ENCODE peak calls at places on chromosomes 1 and 21, in four cellular contexts. One of them, this sample, is unnamed.

GRCh38 chr1:33332357-33332789 is 11.5 kb upstream of the A3GALT2 start:
- DNase-seq in H1: no peak
- DNase-seq in HepG2: no peak
- DNase-seq in GM12878: no peak
- DNase-seq in this sample: no peak

GRCh38 chr1:57162607-57163235 is 196.9 kb upstream of the C8B start:
- DNase-seq in H1: no peak
- DNase-seq in HepG2: no peak
- DNase-seq in GM12878: no peak
- DNase-seq in this sample: no peak

GRCh38 chr1:66351474-66351873 is 182.5 kb upstream of the SGIP1 start:
- DNase-seq in GM12878: no peak
- DNase-seq in H1: no peak
- DNase-seq in HepG2: no peak
- DNase-seq in this sample: no peak

GRCh38 chr1:87615917-87616316 is 287.2 kb downstream of the LMO4 start:
- DNase-seq in GM12878: no peak
- DNase-seq in H1: no peak
- DNase-seq in HepG2: no peak
- DNase-seq in this sample: no peak

GRCh38 chr1:58515794-58516401 is 30.6 kb downstream of the OMA1 start:
- DNase-seq in GM12878: peak
- DNase-seq in H1: peak
- DNase-seq in HepG2: peak
- DNase-seq in this sample: peak

GRCh38 chr21:44711327-44712202 is at the start of gene TSPEAR:
- DNase-seq in H1: no peak
- DNase-seq in GM12878: no peak
- DNase-seq in HepG2: no peak
- DNase-seq in this sample: peak

GRCh38 chr1:39427912-39428311 is 63.5 kb upstream of the BMP8A start:
- DNase-seq in GM12878: no peak
- DNase-seq in H1: no peak
- DNase-seq in HepG2: no peak
- DNase-seq in this sample: no peak

GRCh38 chr1:90731382-90732050 is 14.4 kb upstream of the BARHL2 start:
- DNase-seq in H1: no peak
- DNase-seq in GM12878: no peak
- DNase-seq in HepG2: no peak
- DNase-seq in this sample: no peak

GRCh38 chr1:223248787-223249175 is 105.7 kb upstream of the TLR5 start:
- DNase-seq in HepG2: no peak
- DNase-seq in GM12878: no peak
- DNase-seq in H1: no peak
- DNase-seq in this sample: no peak

GRCh38 chr1:119537979-119538378 is 31.0 kb downstream of the HSD3B1 start:
- DNase-seq in HepG2: no peak
- DNase-seq in GM12878: no peak
- DNase-seq in H1: no peak
- DNase-seq in this sample: no peak

GRCh38 chr1:4603317-4604110 is 50.9 kb upstream of the AJAP1 start:
- DNase-seq in GM12878: no peak
- DNase-seq in H1: no peak
- DNase-seq in HepG2: no peak
- DNase-seq in this sample: no peak

GRCh38 chr1:164768045-164768402 is 209.0 kb downstream of the PBX1 start:
- DNase-seq in HepG2: no peak
- DNase-seq in GM12878: no peak
- DNase-seq in H1: no peak
- DNase-seq in this sample: no peak

GRCh38 chr21:42373181-42373907 is 7.0 kb upstream of the TFF1 start:
- DNase-seq in H1: no peak
- DNase-seq in HepG2: no peak
- DNase-seq in GM12878: no peak
- DNase-seq in this sample: no peak

GRCh38 chr1:209835782-209836298 is 8.1 kb downstream of the UTP25 start:
- DNase-seq in GM12878: no peak
- DNase-seq in HepG2: no peak
- DNase-seq in H1: no peak
- DNase-seq in this sample: no peak

GRCh38 chr1:68210027-68210426 is 22.3 kb downstream of the WLS start:
- DNase-seq in HepG2: no peak
- DNase-seq in H1: no peak
- DNase-seq in GM12878: no peak
- DNase-seq in this sample: no peak

GRCh38 chr1:203871114-203871875 is 9.9 kb downstream of the SNRPE start:
- DNase-seq in GM12878: no peak
- DNase-seq in HepG2: peak
- DNase-seq in H1: peak
- DNase-seq in this sample: peak

GRCh38 chr21:26127918-26128317 is 42.7 kb downstream of the APP start:
- DNase-seq in GM12878: no peak
- DNase-seq in HepG2: no peak
- DNase-seq in H1: no peak
- DNase-seq in this sample: no peak

GRCh38 chr1:44634790-44635189 is 39.5 kb downstream of the TMEM53 start:
- DNase-seq in HepG2: no peak
- DNase-seq in H1: no peak
- DNase-seq in GM12878: no peak
- DNase-seq in this sample: no peak

GRCh38 chr1:44636067-44636466 is 38.2 kb downstream of the TMEM53 start:
- DNase-seq in HepG2: no peak
- DNase-seq in GM12878: no peak
- DNase-seq in H1: no peak
- DNase-seq in this sample: no peak

GRCh38 chr1:44637590-44638411 is 36.5 kb downstream of the TMEM53 start:
- DNase-seq in H1: no peak
- DNase-seq in GM12878: no peak
- DNase-seq in HepG2: no peak
- DNase-seq in this sample: no peak

GRCh38 chr1:44635439-44635838 is 38.8 kb downstream of the TMEM53 start:
- DNase-seq in HepG2: no peak
- DNase-seq in GM12878: no peak
- DNase-seq in H1: no peak
- DNase-seq in this sample: no peak

DNA sequence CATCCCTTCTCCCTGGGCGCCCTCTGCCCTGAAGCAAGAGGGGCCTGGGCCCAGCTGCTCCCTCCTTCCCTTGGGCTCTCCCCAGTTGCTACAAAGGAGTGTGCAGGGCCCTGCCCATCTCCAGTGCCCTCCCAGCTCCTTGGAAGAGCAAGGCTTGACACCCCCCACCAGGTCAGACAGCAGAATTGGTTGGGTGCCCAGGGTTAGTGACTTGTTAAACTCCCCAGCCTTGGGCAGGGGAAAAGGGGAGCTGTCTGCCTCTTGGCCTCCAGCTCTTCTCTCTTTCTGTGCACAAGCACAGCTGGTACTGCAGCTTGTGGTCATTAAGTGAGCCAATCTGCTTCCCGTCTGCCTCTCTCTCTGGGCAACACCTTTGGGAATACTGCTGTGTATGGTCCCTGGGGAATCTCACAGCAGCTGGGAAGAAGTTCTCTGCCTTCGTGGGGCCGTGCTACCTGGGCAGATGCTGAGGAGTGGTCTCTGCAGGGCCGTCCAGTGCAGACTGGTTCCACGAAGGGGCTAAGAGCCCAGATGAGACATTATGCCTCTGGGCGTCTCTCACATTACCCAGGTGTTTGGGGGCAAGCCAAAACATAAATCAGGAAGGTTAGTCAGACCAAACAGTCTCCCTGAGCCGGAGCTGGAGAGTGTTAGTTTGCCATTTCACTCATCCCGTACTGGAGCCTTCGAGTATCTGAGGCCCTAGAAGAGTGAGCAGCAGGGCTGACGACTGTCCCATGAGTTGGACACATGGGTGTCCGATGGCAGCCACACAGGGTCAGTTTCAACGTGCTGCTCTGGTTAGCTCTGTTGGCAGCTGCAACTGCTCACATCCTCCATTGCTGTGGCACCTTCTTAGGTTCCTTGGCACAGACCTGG is 37.3 kb downstream of the TMEM53 start:
- DNase-seq in H1: no peak
- DNase-seq in HepG2: no peak
- DNase-seq in GM12878: no peak
- DNase-seq in this sample: no peak
- TF ChIP-seq RFX5 in H1: no peak
- TF ChIP-seq RFX5 in HepG2: no peak
- TF ChIP-seq RFX5 in GM12878: no peak
- TF ChIP-seq RFX5 in this sample: no peak

GRCh38 chr1:155113450-155113985 is 14.2 kb upstream of the EFNA1 start:
- DNase-seq in H1: no peak
- DNase-seq in GM12878: no peak
- DNase-seq in HepG2: no peak
- DNase-seq in this sample: no peak
- TF ChIP-seq TCF12 in H1: no peak
- TF ChIP-seq TCF12 in GM12878: no peak
- TF ChIP-seq TCF12 in HepG2: no peak
- TF ChIP-seq TCF12 in this sample: no peak

DNA sequence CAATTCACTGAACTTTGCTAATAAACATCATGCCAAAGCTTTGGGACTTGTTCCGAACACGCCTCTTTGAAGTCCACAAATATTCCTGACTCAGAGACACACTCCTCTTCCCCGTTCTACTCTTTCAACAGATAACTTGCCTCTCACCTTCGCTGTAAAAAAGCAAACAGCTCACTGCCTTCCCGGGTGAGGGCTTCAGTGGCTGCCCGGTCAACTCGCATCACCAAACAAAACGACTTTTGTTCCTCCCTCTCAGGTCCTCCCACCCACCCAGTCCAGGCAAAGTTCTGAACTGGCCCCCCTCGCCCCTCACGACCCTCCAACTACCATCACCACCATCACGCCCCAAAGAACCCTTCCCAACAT is 532 bp upstream of the CCN1 start:
- DNase-seq in HepG2: peak
- DNase-seq in GM12878: no peak
- DNase-seq in H1: no peak
- DNase-seq in this sample: peak
- TF ChIP-seq RFX5 in HepG2: no peak
- TF ChIP-seq RFX5 in GM12878: no peak
- TF ChIP-seq RFX5 in H1: no peak
- TF ChIP-seq RFX5 in this sample: no peak

DNA sequence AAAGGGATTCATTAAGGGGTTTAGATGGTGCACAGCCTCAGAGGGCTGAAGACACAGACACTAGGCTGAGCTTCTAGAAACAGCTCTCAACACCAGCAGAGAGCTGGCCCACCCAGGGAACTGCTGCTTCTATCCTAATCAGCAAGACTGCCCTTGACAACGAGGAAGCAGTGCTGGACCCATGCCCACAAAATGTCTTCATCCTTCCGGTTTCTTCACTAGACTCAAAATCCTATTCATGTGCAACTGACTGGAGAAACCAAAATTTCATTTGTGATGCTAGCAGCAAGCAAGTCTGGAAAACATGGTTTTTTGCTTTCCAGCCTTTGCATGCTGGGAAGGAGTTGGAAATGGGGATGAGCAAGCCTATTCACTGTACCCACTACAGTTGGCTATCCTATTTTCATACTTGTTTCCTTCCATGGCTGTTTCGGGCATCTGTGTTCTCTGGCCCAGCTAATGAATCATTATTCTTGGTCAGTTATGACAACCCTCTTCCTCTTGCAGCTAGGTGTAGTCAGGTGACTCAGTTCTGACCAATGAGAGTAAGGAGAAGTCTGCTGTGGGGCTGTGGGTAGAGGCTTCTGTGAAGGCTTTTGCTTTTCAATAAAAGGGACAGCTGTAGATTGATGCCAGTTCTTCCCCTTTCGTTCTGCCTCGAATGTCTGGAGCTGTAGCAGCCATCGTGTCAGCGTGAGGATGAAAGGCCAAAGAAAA is 14.6 kb upstream of the TMEM61 start:
- DNase-seq in HepG2: no peak
- DNase-seq in H1: no peak
- DNase-seq in GM12878: peak
- DNase-seq in this sample: no peak
- TF ChIP-seq TCF12 in HepG2: no peak
- TF ChIP-seq TCF12 in H1: no peak
- TF ChIP-seq TCF12 in GM12878: no peak
- TF ChIP-seq TCF12 in this sample: no peak

DNA sequence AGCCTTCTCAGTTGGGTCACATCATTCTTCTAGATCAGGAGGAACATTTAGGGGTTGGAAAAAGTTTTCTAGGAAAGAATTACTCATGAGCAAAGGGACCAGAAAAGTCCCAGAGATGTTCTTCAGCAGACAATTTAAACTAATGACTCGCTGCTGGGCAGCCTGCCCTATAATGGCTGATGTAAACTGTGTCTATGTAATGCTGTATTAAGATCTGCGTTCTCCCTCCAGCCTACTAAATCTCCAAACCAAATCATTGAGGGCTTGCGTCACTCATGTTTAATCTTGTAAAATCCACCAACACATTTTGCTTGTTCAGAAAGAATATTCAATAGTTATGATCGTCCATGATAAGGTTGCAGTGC is 92.1 kb downstream of the LRRC8C start:
- DNase-seq in H1: no peak
- DNase-seq in GM12878: no peak
- DNase-seq in HepG2: no peak
- DNase-seq in this sample: no peak
- TF ChIP-seq RFX5 in H1: no peak
- TF ChIP-seq RFX5 in GM12878: no peak
- TF ChIP-seq RFX5 in HepG2: no peak
- TF ChIP-seq RFX5 in this sample: no peak

DNA sequence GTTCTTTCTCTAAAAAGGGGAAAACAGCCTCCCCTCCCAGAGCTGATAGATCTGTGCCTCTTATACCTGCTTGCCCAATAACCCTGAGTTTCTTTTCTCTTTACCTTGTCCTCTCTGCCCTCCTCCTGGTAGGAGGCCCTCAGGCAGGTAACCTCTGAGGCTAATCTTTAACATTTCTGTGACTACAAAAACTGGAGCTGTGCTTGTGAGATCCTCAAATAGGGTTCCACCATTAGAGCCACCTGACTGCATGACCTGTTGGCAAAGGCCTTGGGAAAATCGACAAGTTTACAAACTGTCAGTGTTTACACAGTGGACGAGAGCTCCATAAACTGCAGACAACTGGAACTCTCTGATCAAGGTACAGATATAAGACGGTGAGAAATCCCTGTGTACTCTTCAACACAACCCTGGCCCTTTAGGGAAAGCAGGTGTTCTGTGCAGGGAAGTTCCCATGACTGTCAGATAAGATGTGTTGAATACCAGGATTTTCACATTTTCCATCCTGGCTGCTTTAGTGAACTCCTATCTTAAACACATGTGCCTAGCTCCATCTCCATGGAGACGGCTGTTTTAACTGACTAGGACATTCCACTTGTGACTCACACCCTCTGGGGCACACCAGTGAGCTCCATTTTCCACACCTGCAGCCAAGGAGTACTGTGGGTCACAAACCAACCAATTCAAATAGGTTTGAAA is 38.3 kb downstream of the ECE1 start:
- DNase-seq in H1: no peak
- DNase-seq in HepG2: peak
- DNase-seq in GM12878: no peak
- DNase-seq in this sample: no peak
- TF ChIP-seq TCF12 in H1: no peak
- TF ChIP-seq TCF12 in HepG2: no peak
- TF ChIP-seq TCF12 in GM12878: no peak
- TF ChIP-seq TCF12 in this sample: peak

GRCh38 chr1:205407970-205408369 is 13.9 kb downstream of the LEMD1 start:
- DNase-seq in GM12878: no peak
- DNase-seq in H1: no peak
- DNase-seq in HepG2: no peak
- DNase-seq in this sample: no peak

GRCh38 chr1:205416326-205416725 is 5.5 kb downstream of the LEMD1 start:
- DNase-seq in GM12878: no peak
- DNase-seq in HepG2: no peak
- DNase-seq in H1: no peak
- DNase-seq in this sample: no peak

GRCh38 chr1:205410581-205411298 is 11.1 kb downstream of the LEMD1 start:
- DNase-seq in GM12878: no peak
- DNase-seq in H1: no peak
- DNase-seq in HepG2: no peak
- DNase-seq in this sample: no peak
- TF ChIP-seq RFX5 in GM12878: no peak
- TF ChIP-seq RFX5 in H1: no peak
- TF ChIP-seq RFX5 in HepG2: no peak
- TF ChIP-seq RFX5 in this sample: no peak

This sample was measured in SK-N-SH.